ENCODE peak calls at places on chromosomes 12 and 14, in five cellular contexts. One of them, this sample, is unnamed.

GRCh38 chr12:32051511-32052299 is 54.9 kb upstream of the BICD1 start:
- DNase-seq in choroid plexus epithelial cell: peak
- DNase-seq in DMS153: no peak
- DNase-seq in substantia nigra: no peak
- DNase-seq in body of pancreas: no peak
- DNase-seq in this sample: no peak

GRCh38 chr12:131454418-131455217 is 256.3 kb upstream of the SFSWAP start:
- DNase-seq in body of pancreas: peak
- DNase-seq in substantia nigra: no peak
- DNase-seq in choroid plexus epithelial cell: peak
- DNase-seq in DMS153: peak
- DNase-seq in this sample: no peak

GRCh38 chr12:64187370-64187769 is 34.7 kb downstream of the KICS2 start:
- DNase-seq in DMS153: no peak
- DNase-seq in substantia nigra: no peak
- DNase-seq in choroid plexus epithelial cell: peak
- DNase-seq in body of pancreas: no peak
- DNase-seq in this sample: no peak

GRCh38 chr12:107091381-107091780 is 2.0 kb downstream of the CRY1 start:
- DNase-seq in choroid plexus epithelial cell: peak
- DNase-seq in substantia nigra: no peak
- DNase-seq in body of pancreas: peak
- DNase-seq in DMS153: no peak
- DNase-seq in this sample: no peak

GRCh38 chr14:89927466-89927865 is 27.1 kb downstream of the EFCAB11 start:
- DNase-seq in choroid plexus epithelial cell: no peak
- DNase-seq in substantia nigra: no peak
- DNase-seq in DMS153: no peak
- DNase-seq in body of pancreas: no peak
- DNase-seq in this sample: no peak

GRCh38 chr14:89337912-89338311 is 79.1 kb downstream of the FOXN3 start:
- DNase-seq in DMS153: no peak
- DNase-seq in body of pancreas: no peak
- DNase-seq in choroid plexus epithelial cell: peak
- DNase-seq in substantia nigra: no peak
- DNase-seq in this sample: no peak

GRCh38 chr14:51431033-51431709 is 191.1 kb downstream of the TMX1 start:
- DNase-seq in body of pancreas: peak
- DNase-seq in DMS153: no peak
- DNase-seq in substantia nigra: no peak
- DNase-seq in choroid plexus epithelial cell: peak
- DNase-seq in this sample: no peak

GRCh38 chr14:34797747-34798583 is 77.2 kb downstream of the BAZ1A start:
- DNase-seq in choroid plexus epithelial cell: no peak
- DNase-seq in substantia nigra: no peak
- DNase-seq in body of pancreas: no peak
- DNase-seq in DMS153: no peak
- DNase-seq in this sample: no peak

GRCh38 chr14:26004342-26004741 is 593.5 kb downstream of the NOVA1 start:
- DNase-seq in body of pancreas: no peak
- DNase-seq in choroid plexus epithelial cell: no peak
- DNase-seq in substantia nigra: no peak
- DNase-seq in DMS153: no peak
- DNase-seq in this sample: no peak

GRCh38 chr14:54698501-54698900 is 131.6 kb downstream of the SAMD4A start:
- DNase-seq in body of pancreas: no peak
- DNase-seq in choroid plexus epithelial cell: no peak
- DNase-seq in substantia nigra: no peak
- DNase-seq in DMS153: no peak
- DNase-seq in this sample: no peak

GRCh38 chr12:122946690-122947271 is 19.5 kb downstream of the ABCB9 start:
- DNase-seq in choroid plexus epithelial cell: peak
- DNase-seq in substantia nigra: peak
- DNase-seq in body of pancreas: peak
- DNase-seq in DMS153: no peak
- DNase-seq in this sample: peak

GRCh38 chr14:102891556-102891955 is 30.9 kb upstream of the AMN start:
- DNase-seq in DMS153: no peak
- DNase-seq in choroid plexus epithelial cell: peak
- DNase-seq in substantia nigra: no peak
- DNase-seq in body of pancreas: no peak
- DNase-seq in this sample: no peak

This sample was measured in activated T-helper 1 cell treated with Interleukin-2 at 50 U/mL for 16 hours.